ENCODE peak calls at places on chromosome 9, in six cellular contexts. W is endothelial cell of umbilical vein, P is HTR-8/SVneo, K is mammary epithelial cell, G is stomach, S is HCT116. N is an unnamed sample.

GRCh38 chr9:124308606-124309310 is 51.0 kb downstream of the NEK6 start:
- DNase-seq in W (no peak), P (no peak), K (no peak), G (no peak), S (no peak), N (no peak)

GRCh38 chr9:107784235-107784958 is 294.8 kb upstream of the KLF4 start:
- DNase-seq in W (peak; percentile 27), P (peak; percentile 32), K (peak; percentile 5), G (no peak), S (peak; percentile 15), N (no peak)

GRCh38 chr9:2802494-2802921 is 41.4 kb downstream of the PUM3 start:
- DNase-seq in W (no peak), P (no peak), K (no peak), G (no peak), S (no peak), N (no peak)

GRCh38 chr9:128636556-128637530 is 19.8 kb downstream of the DYNC2I2 start:
- DNase-seq in W (no peak), P (no peak), K (no peak), G (no peak), S (no peak), N (no peak)

GRCh38 chr9:129348890-129349570 is 171.0 kb upstream of the IER5L start:
- DNase-seq in W (no peak), P (no peak), K (no peak), G (no peak), S (no peak), N (no peak)

GRCh38 chr9:94903961-94904421 is 177.5 kb downstream of the AOPEP start:
- DNase-seq in W (no peak), P (no peak), K (no peak), G (no peak), S (no peak), N (no peak)

GRCh38 chr9:27473135-27473534 is 51.0 kb upstream of the IFNK start:
- DNase-seq in W (no peak), P (peak; percentile 7), K (no peak), G (no peak), S (no peak), N (no peak)

GRCh38 chr9:128249558-128249913 is 26.3 kb downstream of the GOLGA2 start:
- DNase-seq in W (no peak), P (no peak), K (no peak), G (no peak), S (no peak), N (no peak)

GRCh38 chr9:100933656-100934055 is 94.9 kb upstream of the PLPPR1 start:
- DNase-seq in W (no peak), P (no peak), K (peak; percentile 61), G (no peak), S (no peak), N (no peak)

GRCh38 chr9:111807197-111807596 is 12.5 kb upstream of the SHOC1 start:
- DNase-seq in W (no peak), P (no peak), K (peak; percentile 39), G (no peak), S (no peak), N (no peak)

GRCh38 chr9:81588148-81588874 is 101.0 kb downstream of the TLE1 start:
- DNase-seq in W (peak; percentile 94), P (no peak), K (no peak), G (peak; percentile 86), S (no peak), N (peak; percentile 50)

GRCh38 chr9:120713257-120714087 is 798 bp downstream of the MEGF9 start:
- DNase-seq in W (no peak), P (no peak), K (peak; percentile 17), G (no peak), S (no peak), N (peak; percentile 15)

GRCh38 chr9:117293199-117294114 is 121.4 kb downstream of the ASTN2 start:
- DNase-seq in W (no peak), P (no peak), K (no peak), G (peak; percentile 34), S (no peak), N (no peak)

GRCh38 chr9:136229096-136230065 is 16.2 kb downstream of the QSOX2 start:
- DNase-seq in W (no peak), P (no peak), K (no peak), G (no peak), S (no peak), N (no peak)

GRCh38 chr9:136318111-136318768 is 9.1 kb upstream of the GPSM1 start:
- DNase-seq in W (no peak), P (no peak), K (no peak), G (no peak), S (no peak), N (no peak)

GRCh38 chr9:72362118-72362531 is 2.9 kb downstream of the ZFAND5 start:
- DNase-seq in W (peak; percentile 42), P (no peak), K (peak; percentile 19), G (no peak), S (no peak), N (no peak)

GRCh38 chr9:113616716-113617496 is 153.4 kb downstream of the RGS3 start:
- DNase-seq in W (no peak), P (no peak), K (no peak), G (no peak), S (no peak), N (no peak)

GRCh38 chr9:137521405-137521985 is 28.7 kb downstream of the PNPLA7 start:
- DNase-seq in W (no peak), P (no peak), K (no peak), G (no peak), S (no peak), N (no peak)

GRCh38 chr9:130260816-130261765 is 4.5 kb upstream of the HMCN2 start:
- DNase-seq in W (no peak), P (no peak), K (no peak), G (no peak), S (no peak), N (no peak)

GRCh38 chr9:129752915-129753724 is at the start of gene PTGES:
- DNase-seq in W (peak; percentile 47), P (peak; percentile 78), K (peak; percentile 84), G (peak; percentile 69), S (peak; percentile 40), N (peak; percentile 69)

GRCh38 chr9:93968451-93969327 is 13.5 kb upstream of the BARX1 start:
- DNase-seq in W (no peak), P (peak; percentile 48), K (no peak), G (no peak), S (no peak), N (peak; percentile 46)

GRCh38 chr9:79300153-79300552 is 271.6 kb upstream of the TLE4 start:
- DNase-seq in W (no peak), P (no peak), K (no peak), G (no peak), S (no peak), N (no peak)

GRCh38 chr9:86185872-86186271 is 73.6 kb downstream of the C9orf153 start:
- DNase-seq in W (no peak), P (no peak), K (peak; percentile 12), G (no peak), S (no peak), N (no peak)

GRCh38 chr9:95977366-95977765 is 101.9 kb downstream of the ERCC6L2 start:
- DNase-seq in W (no peak), P (no peak), K (no peak), G (no peak), S (no peak), N (no peak)

GRCh38 chr9:68755752-68756151 is 50.7 kb downstream of the PIP5K1B start:
- DNase-seq in W (no peak), P (no peak), K (no peak), G (no peak), S (no peak), N (no peak)

N was measured in Calu3.